ENCODE peak calls at places on chromosome 12, in six cellular contexts. H is astrocyte of the cerebellum, N is progenitor cell of endocrine pancreas, I is choroid plexus epithelial cell, X is foreskin fibroblast, O is AG10803. S is an unnamed sample.

GRCh38 chr12:111322336-111323250 is 46.3 kb downstream of the PHETA1 start:
- DNase-seq in I (no peak), H (peak), X (no peak), O (peak), N (no peak), S (no peak)

GRCh38 chr12:130345292-130345691 is 7.6 kb downstream of the PIWIL1 start:
- DNase-seq in N (no peak), I (no peak), X (no peak), H (no peak), O (no peak), S (no peak)

GRCh38 chr12:122064034-122064777 is 14.3 kb upstream of the MLXIP start:
- DNase-seq in I (peak), N (peak), H (peak), O (peak), X (peak), S (peak)

GRCh38 chr12:93460882-93461281 is 6.4 kb upstream of the MRPL42 start:
- DNase-seq in N (no peak), H (no peak), O (no peak), I (no peak), X (no peak), S (no peak)

GRCh38 chr12:120361506-120362208 is 7.3 kb downstream of the MSI1 start:
- DNase-seq in N (peak), O (peak), X (peak), I (peak), H (peak), S (peak)

GRCh38 chr12:64672925-64673409 is 62.7 kb downstream of the RASSF3 start:
- DNase-seq in H (no peak), I (peak), N (no peak), O (peak), X (peak), S (no peak)

GRCh38 chr12:115384391-115384790 is 700.4 kb upstream of the TBX3 start:
- DNase-seq in N (no peak), H (no peak), O (no peak), I (no peak), X (no peak), S (no peak)

GRCh38 chr12:106108187-106108816 is 30.5 kb downstream of the NUAK1 start:
- DNase-seq in I (peak), N (no peak), O (peak), X (no peak), H (peak), S (no peak)

GRCh38 chr12:109582636-109583035 is 9.0 kb downstream of the MVK start:
- DNase-seq in X (no peak), N (no peak), I (no peak), H (no peak), O (no peak), S (no peak)

GRCh38 chr12:25436206-25436912 is 116.7 kb downstream of the LMNTD1 start:
- DNase-seq in I (peak), N (no peak), H (peak), X (peak), O (peak), S (peak)

GRCh38 chr12:119842380-119842779 is 34.7 kb downstream of the CIT start:
- DNase-seq in I (no peak), X (no peak), N (no peak), H (no peak), O (no peak), S (no peak)

GRCh38 chr12:10553148-10553547 is 47.5 kb downstream of the EIF2S3B start:
- DNase-seq in O (no peak), H (no peak), N (no peak), X (no peak), I (no peak), S (no peak)

GRCh38 chr12:7844131-7844530 is 28.6 kb downstream of the SLC2A14 start:
- DNase-seq in I (peak), H (no peak), X (no peak), O (no peak), N (no peak), S (no peak)

GRCh38 chr12:6765634-6766581 is at the start of gene PTMS:
- DNase-seq in O (peak), I (peak), X (peak), N (peak), H (peak), S (peak)

GRCh38 chr12:121799175-121799841 is 4.5 kb upstream of the SETD1B start:
- DNase-seq in H (no peak), N (no peak), O (peak), I (peak), X (peak), S (peak)

GRCh38 chr12:124398578-124399227 is 103.8 kb downstream of the RFLNA start:
- DNase-seq in X (no peak), O (no peak), N (no peak), I (no peak), H (no peak), S (no peak)
- TF ChIP-seq CTCF in X (no peak), O (no peak), N (no peak), I (peak), H (peak), S (no peak)

GRCh38 chr12:53180270-53180930 is at the start of the genes CSAD and ZNF740:
- DNase-seq in N (peak), I (peak), H (peak), O (peak), X (peak), S (peak)
- TF ChIP-seq CTCF in N (no peak), I (no peak), H (no peak), O (no peak), X (no peak), S (no peak)

GRCh38 chr12:40336573-40337199 is 111.9 kb downstream of the LRRK2 start:
- DNase-seq in O (peak), N (no peak), X (peak), I (peak), H (no peak), S (peak)
- TF ChIP-seq CTCF in O (peak), N (peak), X (peak), I (peak), H (peak), S (peak)

DNA sequence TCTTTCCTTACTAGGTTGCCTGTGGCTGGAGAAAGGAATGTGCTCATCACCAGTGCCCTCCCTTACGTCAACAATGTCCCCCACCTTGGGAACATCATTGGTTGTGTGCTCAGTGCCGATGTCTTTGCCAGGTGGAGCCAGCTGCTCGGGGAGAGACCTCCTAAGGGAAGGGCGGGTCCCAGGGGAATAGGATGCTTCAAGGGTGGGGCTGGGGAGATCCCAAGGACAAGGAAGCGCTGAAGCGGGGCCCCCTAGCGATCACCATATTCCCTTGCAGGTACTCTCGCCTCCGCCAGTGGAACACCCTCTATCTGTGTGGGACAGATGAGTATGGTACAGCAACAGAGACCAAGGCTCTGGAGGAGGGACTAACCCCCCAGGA is 10.3 kb downstream of the MARS1 start:
- DNase-seq in I (no peak), N (no peak), X (no peak), H (no peak), O (no peak), S (no peak)
- TF ChIP-seq CTCF in I (no peak), N (no peak), X (no peak), H (no peak), O (no peak), S (no peak)

DNA sequence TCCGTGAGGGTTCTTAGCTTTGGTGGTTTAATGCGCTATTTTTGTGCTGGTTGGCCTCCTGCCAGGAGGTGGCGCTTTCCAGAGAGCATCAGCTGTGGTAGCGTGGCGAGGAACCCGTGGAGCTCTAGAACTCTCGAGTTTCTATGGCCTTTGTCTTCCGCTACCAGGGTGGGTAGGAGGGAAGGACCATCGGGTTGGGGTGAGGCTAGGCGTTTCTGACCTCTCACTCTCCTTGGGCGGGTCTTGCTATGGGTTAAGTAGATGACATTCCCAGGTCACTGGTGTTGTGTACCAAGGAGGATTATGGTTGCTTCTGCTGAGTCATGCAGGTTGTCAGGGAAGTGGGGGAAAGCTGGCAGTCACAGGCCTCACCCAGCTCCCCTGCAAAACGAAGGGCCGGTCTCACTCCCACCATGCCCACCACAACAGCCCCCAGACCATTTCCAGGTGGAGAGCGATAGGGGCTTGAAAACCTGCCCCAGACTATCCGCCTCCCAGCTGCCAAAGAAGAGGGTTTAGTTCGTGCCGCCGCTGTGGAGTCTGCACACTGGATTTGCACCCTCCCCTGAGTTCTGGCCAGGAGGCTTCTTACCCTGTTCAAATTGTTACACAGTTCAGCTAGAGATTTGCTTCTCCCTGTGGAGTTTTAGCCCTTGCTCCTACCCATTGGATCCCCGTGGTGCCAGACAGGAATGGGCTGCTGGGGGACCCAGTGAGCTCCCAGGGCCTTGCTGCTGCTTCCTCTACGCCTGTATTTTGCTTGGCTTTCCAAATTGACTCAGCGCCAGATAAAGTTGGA is 21.9 kb downstream of the RNFT2 start:
- DNase-seq in O (no peak), N (no peak), X (no peak), I (peak), H (no peak), S (no peak)
- TF ChIP-seq CTCF in O (no peak), N (peak), X (no peak), I (no peak), H (no peak), S (no peak)

DNA sequence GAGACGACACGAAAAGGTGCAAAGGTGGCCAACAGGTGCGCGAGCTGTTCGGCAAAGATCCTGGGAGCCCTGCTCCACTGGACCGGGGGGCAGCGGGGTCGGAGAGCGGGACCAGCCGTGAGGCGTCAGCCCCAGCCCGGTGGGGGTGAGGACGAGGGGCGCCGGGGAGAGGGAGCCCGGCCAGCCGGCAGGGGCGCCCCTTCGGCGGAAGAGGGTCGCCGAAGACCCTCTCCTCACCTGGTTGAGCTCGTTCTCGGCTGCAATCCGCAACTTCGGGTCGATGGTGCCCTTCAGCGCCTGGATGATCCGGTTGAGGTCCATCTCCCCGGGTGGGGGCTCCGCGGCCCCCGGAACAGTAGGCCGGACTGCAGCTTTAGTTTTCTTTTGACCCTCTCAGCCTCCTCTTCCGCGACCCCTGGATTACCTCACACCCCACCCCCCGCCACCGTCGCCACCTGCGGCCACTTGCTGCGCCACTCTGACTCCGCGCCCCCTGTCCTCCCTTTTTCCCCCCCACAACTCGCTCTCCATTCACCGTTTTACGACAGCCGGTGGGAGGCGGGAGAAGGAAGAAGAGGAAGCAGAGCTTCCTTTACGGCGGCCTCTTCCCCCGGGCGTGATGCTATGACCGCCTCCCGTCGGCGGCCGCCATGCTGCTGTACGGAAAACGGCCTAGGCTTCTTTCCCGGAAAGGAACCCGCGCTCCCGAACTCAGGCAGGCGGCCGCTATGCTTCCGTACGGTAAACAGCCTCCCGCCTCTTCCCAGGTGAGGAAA is at the start of gene IPO8:
- DNase-seq in X (peak), H (peak), I (peak), N (peak), O (peak), S (peak)
- TF ChIP-seq CTCF in X (peak), H (peak), I (peak), N (peak), O (peak), S (no peak)

GRCh38 chr12:124437121-124437520 is 130.3 kb downstream of the NCOR2 start:
- DNase-seq in N (no peak), I (no peak), O (no peak), X (no peak), H (no peak), S (no peak)
- TF ChIP-seq CTCF in N (no peak), I (no peak), O (no peak), X (no peak), H (no peak), S (no peak)